ENCODE peak calls at places on chromosomes 5 and 9, in six cellular contexts. One of them, this sample, is unnamed.

GRCh38 chr9:105065119-105066088 is 137.4 kb upstream of the ABCA1 start:
- DNase-seq in smooth muscle cell of the brain vasculature: no peak
- DNase-seq in cardiac fibroblast: no peak
- DNase-seq in naive B cell: no peak
- DNase-seq in islet precursor cell: no peak
- DNase-seq in tibial artery: no peak
- DNase-seq in this sample: no peak

GRCh38 chr9:131609116-131609830 is 64.0 kb downstream of the PRRT1B start:
- DNase-seq in smooth muscle cell of the brain vasculature: no peak
- DNase-seq in cardiac fibroblast: peak; percentile 55
- DNase-seq in naive B cell: no peak
- DNase-seq in islet precursor cell: peak; percentile 71
- DNase-seq in tibial artery: no peak
- DNase-seq in this sample: peak; percentile 62

GRCh38 chr9:79857188-79857587 is 285.4 kb downstream of the TLE4 start:
- DNase-seq in smooth muscle cell of the brain vasculature: no peak
- DNase-seq in cardiac fibroblast: no peak
- DNase-seq in naive B cell: no peak
- DNase-seq in islet precursor cell: no peak
- DNase-seq in tibial artery: no peak
- DNase-seq in this sample: no peak

GRCh38 chr5:150317048-150318003 is 14.6 kb upstream of the ARSI start:
- DNase-seq in smooth muscle cell of the brain vasculature: peak; percentile 54
- DNase-seq in cardiac fibroblast: peak; percentile 96
- DNase-seq in naive B cell: no peak
- DNase-seq in islet precursor cell: peak; percentile 100
- DNase-seq in tibial artery: no peak
- DNase-seq in this sample: peak; percentile 95

GRCh38 chr9:97758334-97758916 is 61.3 kb upstream of the XPA start:
- DNase-seq in smooth muscle cell of the brain vasculature: no peak
- DNase-seq in cardiac fibroblast: no peak
- DNase-seq in naive B cell: no peak
- DNase-seq in islet precursor cell: no peak
- DNase-seq in tibial artery: no peak
- DNase-seq in this sample: no peak

GRCh38 chr5:40507095-40507494 is 172.6 kb upstream of the PTGER4 start:
- DNase-seq in smooth muscle cell of the brain vasculature: no peak
- DNase-seq in cardiac fibroblast: peak; percentile 33
- DNase-seq in naive B cell: no peak
- DNase-seq in islet precursor cell: no peak
- DNase-seq in tibial artery: no peak
- DNase-seq in this sample: peak; percentile 33

GRCh38 chr9:113222482-113222841 is 1.1 kb downstream of the SLC31A1 start:
- DNase-seq in smooth muscle cell of the brain vasculature: no peak
- DNase-seq in cardiac fibroblast: peak; percentile 30
- DNase-seq in naive B cell: no peak
- DNase-seq in islet precursor cell: no peak
- DNase-seq in tibial artery: no peak
- DNase-seq in this sample: peak; percentile 59

GRCh38 chr5:114101153-114101552 is 260.7 kb upstream of the KCNN2 start:
- DNase-seq in smooth muscle cell of the brain vasculature: peak; percentile 9
- DNase-seq in cardiac fibroblast: peak; percentile 73
- DNase-seq in naive B cell: no peak
- DNase-seq in islet precursor cell: no peak
- DNase-seq in tibial artery: no peak
- DNase-seq in this sample: peak; percentile 87

GRCh38 chr5:33890633-33891032 is 1.2 kb downstream of the ADAMTS12 start:
- DNase-seq in smooth muscle cell of the brain vasculature: no peak
- DNase-seq in cardiac fibroblast: peak; percentile 57
- DNase-seq in naive B cell: no peak
- DNase-seq in islet precursor cell: peak; percentile 63
- DNase-seq in tibial artery: no peak
- DNase-seq in this sample: peak; percentile 63

GRCh38 chr5:80712914-80713313 is 58.1 kb upstream of the DHFR start:
- DNase-seq in smooth muscle cell of the brain vasculature: peak; percentile 12
- DNase-seq in cardiac fibroblast: no peak
- DNase-seq in naive B cell: no peak
- DNase-seq in islet precursor cell: no peak
- DNase-seq in tibial artery: no peak
- DNase-seq in this sample: no peak

GRCh38 chr5:95734916-95735315 is 3.8 kb downstream of the RHOBTB3 start:
- DNase-seq in smooth muscle cell of the brain vasculature: no peak
- DNase-seq in cardiac fibroblast: no peak
- DNase-seq in naive B cell: no peak
- DNase-seq in islet precursor cell: no peak
- DNase-seq in tibial artery: no peak
- DNase-seq in this sample: no peak

GRCh38 chr9:113247640-113248039 is 26.3 kb downstream of the SLC31A1 start:
- DNase-seq in smooth muscle cell of the brain vasculature: no peak
- DNase-seq in cardiac fibroblast: no peak
- DNase-seq in naive B cell: no peak
- DNase-seq in islet precursor cell: no peak
- DNase-seq in tibial artery: no peak
- DNase-seq in this sample: no peak

GRCh38 chr5:153157156-153157555 is 333.3 kb upstream of the GRIA1 start:
- DNase-seq in smooth muscle cell of the brain vasculature: no peak
- DNase-seq in cardiac fibroblast: peak; percentile 35
- DNase-seq in naive B cell: no peak
- DNase-seq in islet precursor cell: peak; percentile 56
- DNase-seq in tibial artery: no peak
- DNase-seq in this sample: no peak

GRCh38 chr9:93057703-93058356 is 671 bp upstream of the SUSD3 start:
- DNase-seq in smooth muscle cell of the brain vasculature: no peak
- DNase-seq in cardiac fibroblast: no peak
- DNase-seq in naive B cell: peak; percentile 48
- DNase-seq in islet precursor cell: no peak
- DNase-seq in tibial artery: no peak
- DNase-seq in this sample: no peak

GRCh38 chr5:172936441-172936840 is 22.8 kb upstream of the RPL26L1 start:
- DNase-seq in smooth muscle cell of the brain vasculature: no peak
- DNase-seq in cardiac fibroblast: no peak
- DNase-seq in naive B cell: no peak
- DNase-seq in islet precursor cell: no peak
- DNase-seq in tibial artery: no peak
- DNase-seq in this sample: no peak

GRCh38 chr5:11390369-11390768 is 513.9 kb downstream of the CTNND2 start:
- DNase-seq in smooth muscle cell of the brain vasculature: no peak
- DNase-seq in cardiac fibroblast: no peak
- DNase-seq in naive B cell: no peak
- DNase-seq in islet precursor cell: no peak
- DNase-seq in tibial artery: no peak
- DNase-seq in this sample: no peak

GRCh38 chr5:82720764-82721163 is 356.4 kb downstream of the TMEM167A start:
- DNase-seq in smooth muscle cell of the brain vasculature: no peak
- DNase-seq in cardiac fibroblast: peak; percentile 15
- DNase-seq in naive B cell: no peak
- DNase-seq in islet precursor cell: no peak
- DNase-seq in tibial artery: no peak
- DNase-seq in this sample: no peak

GRCh38 chr5:163874431-163874830 is 369.0 kb downstream of the MAT2B start:
- DNase-seq in smooth muscle cell of the brain vasculature: no peak
- DNase-seq in cardiac fibroblast: no peak
- DNase-seq in naive B cell: no peak
- DNase-seq in islet precursor cell: no peak
- DNase-seq in tibial artery: no peak
- DNase-seq in this sample: no peak